ENCODE peak calls at places on chromosomes 7 and 10, in ten cellular contexts. Y is Kasumi-1, U is globus pallidus, K is iPS-NIHi11, R is NB4, T is hypothalamus, E is NCI-H524 treated with DMSO at 0.1 percent for 48 hours, F is A549, Z is AG08395, B is transverse colon. P is an unnamed sample.
A peak's percentile ranks its signal among the peaks of the same experiment; 100 is the strongest.

GRCh38 chr7:55405856-55406541 is 40.9 kb downstream of the LANCL2 start:
- DNase-seq in R (no peak), K (no peak), Y (no peak), F (no peak), B (peak; percentile 26), E (no peak), U (no peak), Z (no peak), T (no peak), P (no peak)

GRCh38 chr7:117401293-117402002 is 25.8 kb downstream of the ASZ1 start:
- DNase-seq in R (peak; percentile 12), E (no peak), T (no peak), Z (no peak), B (no peak), K (peak; percentile 31), U (no peak), F (peak; percentile 27), Y (no peak), P (no peak)

GRCh38 chr7:41029072-41029492 is 673.8 kb downstream of the INHBA start:
- DNase-seq in Y (no peak), K (no peak), Z (peak; percentile 72), U (no peak), E (no peak), R (no peak), F (peak; percentile 33), B (no peak), T (no peak), P (no peak)

GRCh38 chr10:86518781-86519180 is 2.8 kb downstream of the WAPL start:
- DNase-seq in T (no peak), E (no peak), K (no peak), Z (no peak), Y (no peak), U (no peak), F (no peak), B (no peak), R (no peak), P (no peak)

GRCh38 chr10:18658301-18658991 is 785 bp upstream of the ARL5B start:
- DNase-seq in U (no peak), Z (no peak), Y (no peak), K (no peak), B (peak; percentile 19), R (peak; percentile 3), E (no peak), T (no peak), F (no peak), P (peak; percentile 47)

GRCh38 chr7:126222782-126223181 is 1030.0 kb downstream of the GRM8 start:
- DNase-seq in Y (no peak), F (no peak), U (no peak), K (no peak), T (no peak), Z (no peak), B (no peak), R (no peak), E (no peak), P (no peak)

GRCh38 chr7:74404388-74404700 is 49.4 kb upstream of the GTF2IRD1 start:
- DNase-seq in U (no peak), R (no peak), E (no peak), T (no peak), Z (no peak), K (no peak), F (no peak), B (no peak), Y (no peak), P (no peak)

GRCh38 chr7:105896407-105896842 is 20.0 kb upstream of the ATXN7L1 start:
- DNase-seq in K (no peak), T (no peak), R (no peak), F (no peak), U (no peak), Z (no peak), Y (no peak), E (peak; percentile 15), B (peak; percentile 59), P (no peak)

GRCh38 chr7:347644-348479 is 57.9 kb downstream of the FOXL3 start:
- DNase-seq in K (no peak), Y (no peak), E (no peak), F (no peak), B (no peak), U (no peak), R (no peak), T (no peak), Z (no peak), P (no peak)

GRCh38 chr7:90411510-90411909 is 8.2 kb downstream of the CLDN12 start:
- DNase-seq in R (no peak), U (no peak), F (no peak), Z (no peak), Y (no peak), T (no peak), B (no peak), E (no peak), K (no peak), P (no peak)

GRCh38 chr7:151167197-151167911 is at the start of gene GBX1:
- DNase-seq in K (peak; percentile 72), R (no peak), Z (no peak), B (no peak), U (no peak), T (no peak), Y (peak; percentile 2), F (peak; percentile 57), E (no peak), P (no peak)

GRCh38 chr7:141072548-141073172 is 1.2 kb upstream of the TMEM178B start:
- DNase-seq in T (peak; percentile 66), Y (peak; percentile 11), B (peak; percentile 19), E (no peak), Z (peak; percentile 41), F (peak; percentile 38), R (peak; percentile 19), U (peak; percentile 84), K (peak; percentile 34), P (peak; percentile 22)

P was measured in MV-4-11.